ENCODE peak calls at places on chromosomes 16 and 17, in six cellular contexts. One of them, this sample, is unnamed.

GRCh38 chr17:59330314-59330942 is 1.0 kb upstream of the YPEL2 start:
- DNase-seq in astrocyte of the spinal cord: no peak
- DNase-seq in hepatocyte: peak; percentile 80
- DNase-seq in pancreas: peak; percentile 78
- DNase-seq in ovary: peak; percentile 46
- DNase-seq in tibial nerve: peak; percentile 37
- DNase-seq in this sample: peak; percentile 39

GRCh38 chr17:61381537-61381936 is 18.1 kb upstream of the TBX2 start:
- DNase-seq in astrocyte of the spinal cord: no peak
- DNase-seq in hepatocyte: no peak
- DNase-seq in ovary: no peak
- DNase-seq in tibial nerve: no peak
- DNase-seq in pancreas: no peak
- DNase-seq in this sample: no peak

GRCh38 chr17:62064029-62064790 is 868 bp downstream of the MED13 start:
- DNase-seq in pancreas: no peak
- DNase-seq in tibial nerve: no peak
- DNase-seq in astrocyte of the spinal cord: peak; percentile 43
- DNase-seq in hepatocyte: no peak
- DNase-seq in ovary: no peak
- DNase-seq in this sample: peak; percentile 39

GRCh38 chr16:15772579-15773293 is 84.1 kb downstream of the MYH11 start:
- DNase-seq in astrocyte of the spinal cord: no peak
- DNase-seq in tibial nerve: no peak
- DNase-seq in hepatocyte: no peak
- DNase-seq in ovary: no peak
- DNase-seq in pancreas: no peak
- DNase-seq in this sample: no peak

GRCh38 chr17:77382356-77382911 is 241.7 kb downstream of the SEC14L1 start:
- DNase-seq in astrocyte of the spinal cord: no peak
- DNase-seq in hepatocyte: peak; percentile 49
- DNase-seq in tibial nerve: no peak
- DNase-seq in pancreas: no peak
- DNase-seq in ovary: peak; percentile 58
- DNase-seq in this sample: no peak

GRCh38 chr16:89923640-89924297 is 627 bp downstream of the TUBB3 start:
- DNase-seq in tibial nerve: no peak
- DNase-seq in astrocyte of the spinal cord: no peak
- DNase-seq in pancreas: no peak
- DNase-seq in ovary: peak; percentile 48
- DNase-seq in hepatocyte: peak; percentile 47
- DNase-seq in this sample: no peak

GRCh38 chr17:79658811-79659207 is 48.0 kb upstream of the RBFOX3 start:
- DNase-seq in tibial nerve: no peak
- DNase-seq in hepatocyte: peak; percentile 70
- DNase-seq in pancreas: no peak
- DNase-seq in astrocyte of the spinal cord: no peak
- DNase-seq in ovary: no peak
- DNase-seq in this sample: peak; percentile 25

GRCh38 chr16:69201787-69202186 is 14.8 kb downstream of the SNTB2 start:
- DNase-seq in tibial nerve: no peak
- DNase-seq in astrocyte of the spinal cord: no peak
- DNase-seq in ovary: no peak
- DNase-seq in pancreas: no peak
- DNase-seq in hepatocyte: peak; percentile 30
- DNase-seq in this sample: no peak

GRCh38 chr16:72092832-72093447 is 480 bp downstream of the TXNL4B start:
- DNase-seq in pancreas: no peak
- DNase-seq in astrocyte of the spinal cord: peak; percentile 68
- DNase-seq in tibial nerve: no peak
- DNase-seq in ovary: peak; percentile 53
- DNase-seq in hepatocyte: peak; percentile 52
- DNase-seq in this sample: peak; percentile 78

GRCh38 chr17:5249615-5250014 is 15.0 kb upstream of the SCIMP start:
- DNase-seq in ovary: no peak
- DNase-seq in astrocyte of the spinal cord: peak; percentile 83
- DNase-seq in tibial nerve: peak; percentile 75
- DNase-seq in pancreas: peak; percentile 27
- DNase-seq in hepatocyte: peak; percentile 74
- DNase-seq in this sample: peak; percentile 83

GRCh38 chr16:47073223-47074155 is 70.3 kb downstream of the NETO2 start:
- DNase-seq in hepatocyte: no peak
- DNase-seq in ovary: no peak
- DNase-seq in astrocyte of the spinal cord: no peak
- DNase-seq in pancreas: no peak
- DNase-seq in tibial nerve: no peak
- DNase-seq in this sample: no peak

GRCh38 chr17:76515291-76515949 is 14.2 kb upstream of the RHBDF2 start:
- DNase-seq in pancreas: no peak
- DNase-seq in hepatocyte: no peak
- DNase-seq in ovary: no peak
- DNase-seq in tibial nerve: peak; percentile 85
- DNase-seq in astrocyte of the spinal cord: peak; percentile 79
- DNase-seq in this sample: peak; percentile 99

GRCh38 chr16:25224731-25225319 is 8.1 kb downstream of the AQP8 start:
- DNase-seq in tibial nerve: no peak
- DNase-seq in hepatocyte: no peak
- DNase-seq in pancreas: no peak
- DNase-seq in ovary: no peak
- DNase-seq in astrocyte of the spinal cord: no peak
- DNase-seq in this sample: no peak

GRCh38 chr16:10988164-10988803 is 43.9 kb downstream of the CLEC16A start:
- DNase-seq in hepatocyte: no peak
- DNase-seq in tibial nerve: no peak
- DNase-seq in pancreas: no peak
- DNase-seq in ovary: no peak
- DNase-seq in astrocyte of the spinal cord: no peak
- DNase-seq in this sample: no peak

GRCh38 chr17:17086585-17086984 is 44.3 kb downstream of the MPRIP start:
- DNase-seq in pancreas: no peak
- DNase-seq in tibial nerve: no peak
- DNase-seq in astrocyte of the spinal cord: no peak
- DNase-seq in hepatocyte: no peak
- DNase-seq in ovary: no peak
- DNase-seq in this sample: no peak

GRCh38 chr17:49851387-49852291 is 3.8 kb upstream of the TAC4 start:
- DNase-seq in ovary: peak; percentile 79
- DNase-seq in tibial nerve: peak; percentile 69
- DNase-seq in hepatocyte: peak; percentile 79
- DNase-seq in pancreas: peak; percentile 72
- DNase-seq in astrocyte of the spinal cord: peak; percentile 54
- DNase-seq in this sample: peak; percentile 68

GRCh38 chr17:1490643-1491405 is 1.7 kb downstream of the MYO1C start:
- DNase-seq in tibial nerve: no peak
- DNase-seq in hepatocyte: peak; percentile 83
- DNase-seq in astrocyte of the spinal cord: peak; percentile 31
- DNase-seq in ovary: peak; percentile 74
- DNase-seq in pancreas: peak; percentile 73
- DNase-seq in this sample: peak; percentile 48

GRCh38 chr17:75692976-75693375 is 25.8 kb downstream of the SAP30BP start:
- DNase-seq in ovary: peak; percentile 17
- DNase-seq in hepatocyte: no peak
- DNase-seq in pancreas: no peak
- DNase-seq in tibial nerve: no peak
- DNase-seq in astrocyte of the spinal cord: no peak
- DNase-seq in this sample: no peak

GRCh38 chr16:21197115-21197514 is 14.3 kb downstream of the ZP2 start:
- DNase-seq in tibial nerve: no peak
- DNase-seq in astrocyte of the spinal cord: no peak
- DNase-seq in ovary: no peak
- DNase-seq in hepatocyte: no peak
- DNase-seq in pancreas: no peak
- DNase-seq in this sample: no peak

GRCh38 chr17:1076299-1076981 is 79.5 kb downstream of the TIMM22 start:
- DNase-seq in hepatocyte: no peak
- DNase-seq in ovary: no peak
- DNase-seq in tibial nerve: no peak
- DNase-seq in astrocyte of the spinal cord: no peak
- DNase-seq in pancreas: no peak
- DNase-seq in this sample: no peak

GRCh38 chr17:38674013-38674748 is 576 bp downstream of the EPOP start:
- DNase-seq in hepatocyte: peak; percentile 48
- DNase-seq in astrocyte of the spinal cord: no peak
- DNase-seq in ovary: peak; percentile 43
- DNase-seq in pancreas: peak; percentile 55
- DNase-seq in tibial nerve: no peak
- DNase-seq in this sample: no peak

GRCh38 chr16:13895516-13895915 is 24.4 kb upstream of the ERCC4 start:
- DNase-seq in tibial nerve: no peak
- DNase-seq in ovary: no peak
- DNase-seq in pancreas: no peak
- DNase-seq in hepatocyte: no peak
- DNase-seq in astrocyte of the spinal cord: no peak
- DNase-seq in this sample: no peak

GRCh38 chr16:80277182-80277581 is 263.6 kb upstream of the DYNLRB2 start:
- DNase-seq in astrocyte of the spinal cord: no peak
- DNase-seq in tibial nerve: no peak
- DNase-seq in hepatocyte: no peak
- DNase-seq in ovary: no peak
- DNase-seq in pancreas: no peak
- DNase-seq in this sample: no peak

GRCh38 chr16:31351937-31352315 is 3.0 kb upstream of the ITGAX start:
- DNase-seq in tibial nerve: no peak
- DNase-seq in astrocyte of the spinal cord: no peak
- DNase-seq in ovary: no peak
- DNase-seq in pancreas: no peak
- DNase-seq in hepatocyte: no peak
- DNase-seq in this sample: peak; percentile 29

GRCh38 chr17:21017256-21017655 is 25.6 kb downstream of the USP22 start:
- DNase-seq in pancreas: no peak
- DNase-seq in tibial nerve: no peak
- DNase-seq in ovary: no peak
- DNase-seq in astrocyte of the spinal cord: no peak
- DNase-seq in hepatocyte: no peak
- DNase-seq in this sample: no peak

GRCh38 chr17:17030515-17031211 is 11.6 kb upstream of the MPRIP start:
- DNase-seq in astrocyte of the spinal cord: no peak
- DNase-seq in hepatocyte: no peak
- DNase-seq in pancreas: no peak
- DNase-seq in tibial nerve: no peak
- DNase-seq in ovary: no peak
- DNase-seq in this sample: no peak

GRCh38 chr17:15231851-15232516 is 33.1 kb downstream of the PMP22 start:
- DNase-seq in tibial nerve: no peak
- DNase-seq in ovary: no peak
- DNase-seq in hepatocyte: no peak
- DNase-seq in pancreas: no peak
- DNase-seq in astrocyte of the spinal cord: no peak
- DNase-seq in this sample: no peak

GRCh38 chr16:53207810-53208752 is 153.3 kb downstream of the CHD9 start:
- DNase-seq in hepatocyte: peak; percentile 76
- DNase-seq in ovary: no peak
- DNase-seq in astrocyte of the spinal cord: peak; percentile 85
- DNase-seq in pancreas: no peak
- DNase-seq in tibial nerve: peak; percentile 52
- DNase-seq in this sample: peak; percentile 89

DNA sequence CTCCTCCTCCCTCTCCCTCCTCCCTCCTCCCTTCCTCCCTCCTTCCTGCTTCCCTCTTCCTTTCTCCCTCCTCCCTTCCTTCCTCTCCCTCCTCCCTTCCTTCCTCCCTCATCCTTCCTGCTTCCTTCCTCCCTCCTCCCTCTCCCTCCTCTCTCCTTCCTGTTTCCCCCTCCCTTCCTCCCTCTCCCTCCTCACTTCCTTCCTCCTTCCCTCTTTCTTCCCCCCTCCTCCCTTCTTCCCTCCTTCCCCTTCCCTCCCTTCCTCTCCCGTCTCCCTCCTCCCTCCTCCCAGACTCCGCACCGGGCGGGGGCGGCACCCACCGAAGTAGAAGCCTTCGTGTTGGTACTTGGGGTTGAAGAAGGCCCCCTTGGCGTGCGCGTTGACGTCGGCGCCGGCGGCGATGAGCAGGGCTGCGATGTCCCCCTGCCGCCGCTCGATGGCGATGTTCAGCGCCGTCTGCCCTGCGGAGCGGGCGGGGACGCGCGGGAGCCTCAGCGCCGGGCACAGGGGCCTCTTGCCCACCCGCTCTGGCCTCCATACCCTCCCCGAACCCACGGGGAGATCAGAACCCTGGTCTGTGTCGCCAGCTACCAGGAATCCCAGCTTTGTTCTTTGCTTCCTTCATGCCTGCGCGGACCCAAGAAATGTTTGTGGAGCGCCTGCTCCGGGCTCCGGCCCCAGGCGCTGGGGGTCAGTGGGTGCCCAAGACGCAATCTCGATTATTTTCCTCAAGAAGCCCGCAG is 22.2 kb downstream of the TRPV3 start:
- DNase-seq in pancreas: peak; percentile 71
- DNase-seq in hepatocyte: peak; percentile 87
- DNase-seq in astrocyte of the spinal cord: peak; percentile 72
- DNase-seq in tibial nerve: peak; percentile 54
- DNase-seq in ovary: peak; percentile 90
- DNase-seq in this sample: peak; percentile 78
- TF ChIP-seq CTCF in pancreas: peak; percentile 69
- TF ChIP-seq CTCF in hepatocyte: peak; percentile 84
- TF ChIP-seq CTCF in astrocyte of the spinal cord: peak; percentile 71
- TF ChIP-seq CTCF in tibial nerve: peak; percentile 87
- TF ChIP-seq CTCF in ovary: peak; percentile 65
- TF ChIP-seq CTCF in this sample: peak; percentile 44

GRCh38 chr16:85490971-85491771 is 122.0 kb upstream of the GSE1 start:
- DNase-seq in pancreas: peak; percentile 63
- DNase-seq in astrocyte of the spinal cord: no peak
- DNase-seq in tibial nerve: no peak
- DNase-seq in hepatocyte: peak; percentile 30
- DNase-seq in ovary: no peak
- DNase-seq in this sample: no peak
- TF ChIP-seq CTCF in pancreas: peak; percentile 55
- TF ChIP-seq CTCF in astrocyte of the spinal cord: peak; percentile 78
- TF ChIP-seq CTCF in tibial nerve: peak; percentile 16
- TF ChIP-seq CTCF in hepatocyte: peak; percentile 46
- TF ChIP-seq CTCF in ovary: no peak
- TF ChIP-seq CTCF in this sample: peak; percentile 26

DNA sequence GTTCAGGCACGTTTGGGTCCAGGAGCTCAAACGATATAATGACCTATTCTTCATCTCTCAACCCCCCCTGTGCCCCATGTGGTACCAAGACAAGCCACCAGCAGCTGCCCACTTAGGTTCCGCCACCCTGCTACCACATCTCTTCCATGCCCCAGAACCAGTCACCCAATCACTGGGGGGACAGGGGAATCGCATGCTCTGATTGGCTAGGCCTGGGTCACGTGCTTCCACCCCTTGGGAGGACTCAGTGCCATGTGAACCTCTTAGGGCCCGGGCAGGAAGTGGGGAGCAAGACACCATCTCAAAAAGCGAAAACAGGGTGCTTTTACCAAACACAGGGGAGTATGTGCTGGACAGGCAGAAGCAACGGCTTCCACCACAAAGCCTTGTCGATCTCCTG is 91.3 kb downstream of the KATNIP start:
- DNase-seq in astrocyte of the spinal cord: no peak
- DNase-seq in hepatocyte: no peak
- DNase-seq in pancreas: no peak
- DNase-seq in tibial nerve: no peak
- DNase-seq in ovary: no peak
- DNase-seq in this sample: no peak
- TF ChIP-seq CTCF in astrocyte of the spinal cord: no peak
- TF ChIP-seq CTCF in hepatocyte: no peak
- TF ChIP-seq CTCF in pancreas: no peak
- TF ChIP-seq CTCF in tibial nerve: no peak
- TF ChIP-seq CTCF in ovary: no peak
- TF ChIP-seq CTCF in this sample: no peak

GRCh38 chr16:62208934-62209333 is 172.7 kb upstream of the CDH8 start:
- DNase-seq in astrocyte of the spinal cord: no peak
- DNase-seq in pancreas: no peak
- DNase-seq in hepatocyte: no peak
- DNase-seq in ovary: no peak
- DNase-seq in tibial nerve: no peak
- DNase-seq in this sample: no peak

GRCh38 chr16:62213763-62214162 is 177.5 kb upstream of the CDH8 start:
- DNase-seq in ovary: no peak
- DNase-seq in astrocyte of the spinal cord: no peak
- DNase-seq in hepatocyte: no peak
- DNase-seq in pancreas: no peak
- DNase-seq in tibial nerve: no peak
- DNase-seq in this sample: no peak
- TF ChIP-seq CTCF in ovary: no peak
- TF ChIP-seq CTCF in astrocyte of the spinal cord: no peak
- TF ChIP-seq CTCF in hepatocyte: no peak
- TF ChIP-seq CTCF in pancreas: no peak
- TF ChIP-seq CTCF in tibial nerve: no peak
- TF ChIP-seq CTCF in this sample: no peak

This sample was measured in fibroblast of mammary gland.